ENCODE peak calls at places on chromosomes 16 and 17, in six cellular contexts. U is lower leg skin, F is GM10248, H is fibroblast of mammary gland, I is natural killer cell, E is cardiac fibroblast. V is an unnamed sample.

GRCh38 chr17:77610980-77611641 is 347.4 kb upstream of the TNRC6C start:
- DNase-seq in U (peak; percentile 76), F (no peak), H (peak; percentile 43), I (peak; percentile 0), E (no peak), V (no peak)

GRCh38 chr17:73595068-73595865 is 49.0 kb downstream of the SDK2 start:
- DNase-seq in U (no peak), F (peak; percentile 56), H (peak; percentile 21), I (no peak), E (no peak), V (peak; percentile 67)

GRCh38 chr16:82031116-82032084 is 3.7 kb upstream of the HSD17B2 start:
- DNase-seq in U (no peak), F (peak; percentile 43), H (peak; percentile 55), I (no peak), E (peak; percentile 68), V (no peak)

GRCh38 chr16:71476457-71476856 is 12.7 kb downstream of the ZNF19 start:
- DNase-seq in U (no peak), F (no peak), H (no peak), I (no peak), E (no peak), V (no peak)

GRCh38 chr17:68491864-68492263 is 20.4 kb upstream of the PRKAR1A start:
- DNase-seq in U (peak; percentile 87), F (no peak), H (peak; percentile 68), I (no peak), E (no peak), V (no peak)

GRCh38 chr16:68444058-68444657 is 4.2 kb downstream of the SMPD3 start:
- DNase-seq in U (no peak), F (no peak), H (peak; percentile 33), I (no peak), E (peak; percentile 40), V (peak; percentile 78)

GRCh38 chr16:80804061-80804450 is 342 bp downstream of the CDYL2 start:
- DNase-seq in U (no peak), F (no peak), H (peak; percentile 31), I (no peak), E (peak; percentile 80), V (peak; percentile 63)

GRCh38 chr17:74448774-74449173 is 16.9 kb downstream of the GPRC5C start:
- DNase-seq in U (no peak), F (no peak), H (no peak), I (no peak), E (no peak), V (no peak)

GRCh38 chr17:76368545-76368944 is 14.8 kb upstream of the PRPSAP1 start:
- DNase-seq in U (no peak), F (peak; percentile 51), H (peak; percentile 77), I (no peak), E (no peak), V (no peak)

GRCh38 chr16:62194828-62195227 is 158.6 kb upstream of the CDH8 start:
- DNase-seq in U (no peak), F (no peak), H (no peak), I (no peak), E (no peak), V (no peak)

GRCh38 chr17:44464037-44464436 is 39.2 kb downstream of the GPATCH8 start:
- DNase-seq in U (no peak), F (no peak), H (peak; percentile 13), I (no peak), E (peak; percentile 18), V (no peak)

GRCh38 chr17:47315451-47316266 is 8.1 kb upstream of the EFCAB13 start:
- DNase-seq in U (no peak), F (peak; percentile 67), H (peak; percentile 96), I (no peak), E (peak; percentile 89), V (no peak)

GRCh38 chr17:42698736-42699414 is 16.5 kb downstream of the CNTNAP1 start:
- DNase-seq in U (no peak), F (no peak), H (peak; percentile 92), I (no peak), E (peak; percentile 91), V (no peak)

GRCh38 chr17:18070861-18071340 is 16.8 kb upstream of the DRG2 start:
- DNase-seq in U (no peak), F (no peak), H (peak; percentile 47), I (no peak), E (peak; percentile 52), V (no peak)

GRCh38 chr16:81366316-81366932 is 51.7 kb downstream of the GAN start:
- DNase-seq in U (no peak), F (peak; percentile 59), H (peak; percentile 52), I (no peak), E (peak; percentile 71), V (no peak)

GRCh38 chr17:55219939-55220338 is 44.8 kb upstream of the HLF start:
- DNase-seq in U (no peak), F (no peak), H (peak; percentile 14), I (no peak), E (peak; percentile 39), V (no peak)

GRCh38 chr17:80892019-80892855 is 99.4 kb upstream of the CHMP6 start:
- DNase-seq in U (no peak), F (peak; percentile 90), H (peak; percentile 97), I (no peak), E (peak; percentile 98), V (no peak)

GRCh38 chr17:42787266-42787665 is 6.9 kb downstream of the WNK4 start:
- DNase-seq in U (no peak), F (no peak), H (no peak), I (no peak), E (no peak), V (no peak)

GRCh38 chr16:66107661-66108060 is 258.8 kb upstream of the CDH5 start:
- DNase-seq in U (no peak), F (no peak), H (peak; percentile 93), I (no peak), E (peak; percentile 85), V (no peak)

GRCh38 chr17:72422505-72423285 is 301.9 kb downstream of the SOX9 start:
- DNase-seq in U (peak; percentile 89), F (peak; percentile 64), H (peak; percentile 84), I (no peak), E (peak; percentile 76), V (no peak)

GRCh38 chr17:51461578-51462004 is 201.2 kb downstream of the UTP18 start:
- DNase-seq in U (no peak), F (peak; percentile 48), H (peak; percentile 54), I (no peak), E (peak; percentile 60), V (peak; percentile 52)

GRCh38 chr17:29138184-29138955 is 41.8 kb downstream of the MYO18A start:
- DNase-seq in U (no peak), F (peak; percentile 57), H (peak; percentile 57), I (no peak), E (no peak), V (no peak)

GRCh38 chr17:43360376-43360738 is 38.4 kb upstream of the ARL4D start:
- DNase-seq in U (no peak), F (peak; percentile 47), H (peak; percentile 97), I (peak; percentile 49), E (peak; percentile 82), V (no peak)

GRCh38 chr16:68902376-68903345 is 59.3 kb downstream of the TANGO6 start:
- DNase-seq in U (peak; percentile 53), F (peak; percentile 29), H (peak; percentile 58), I (no peak), E (peak; percentile 68), V (no peak)

GRCh38 chr16:49050607-49051006 is 231.0 kb downstream of the CBLN1 start:
- DNase-seq in U (no peak), F (no peak), H (peak; percentile 2), I (no peak), E (peak; percentile 39), V (no peak)

GRCh38 chr17:50270430-50271172 is 3.7 kb upstream of the TMEM92 start:
- DNase-seq in U (peak; percentile 91), F (no peak), H (peak; percentile 79), I (no peak), E (peak; percentile 84), V (no peak)

GRCh38 chr17:7003745-7004144 is 7.9 kb downstream of the ALOX12 start:
- DNase-seq in U (no peak), F (no peak), H (no peak), I (no peak), E (no peak), V (no peak)

GRCh38 chr16:64826374-64826773 is 295.5 kb downstream of the CDH11 start:
- DNase-seq in U (no peak), F (no peak), H (no peak), I (no peak), E (peak; percentile 8), V (no peak)

GRCh38 chr17:6421700-6422604 is 13.0 kb downstream of the AIPL1 start:
- DNase-seq in U (peak; percentile 95), F (peak; percentile 85), H (peak; percentile 75), I (peak; percentile 68), E (peak; percentile 78), V (peak; percentile 62)

GRCh38 chr16:74743668-74744299 is 30.8 kb downstream of the FA2H start:
- DNase-seq in U (peak; percentile 91), F (no peak), H (peak; percentile 65), I (no peak), E (peak; percentile 23), V (no peak)

GRCh38 chr17:42183741-42184711 is 1.2 kb downstream of the HCRT start:
- DNase-seq in U (peak; percentile 91), F (peak; percentile 95), H (peak; percentile 65), I (peak; percentile 82), E (peak; percentile 80), V (peak; percentile 76)

GRCh38 chr17:2253362-2253761 is 50.2 kb downstream of the SMG6 start:
- DNase-seq in U (no peak), F (no peak), H (no peak), I (no peak), E (no peak), V (no peak)
- TF ChIP-seq CTCF in U (no peak), F (no peak), H (no peak), I (no peak), E (no peak), V (no peak)

DNA sequence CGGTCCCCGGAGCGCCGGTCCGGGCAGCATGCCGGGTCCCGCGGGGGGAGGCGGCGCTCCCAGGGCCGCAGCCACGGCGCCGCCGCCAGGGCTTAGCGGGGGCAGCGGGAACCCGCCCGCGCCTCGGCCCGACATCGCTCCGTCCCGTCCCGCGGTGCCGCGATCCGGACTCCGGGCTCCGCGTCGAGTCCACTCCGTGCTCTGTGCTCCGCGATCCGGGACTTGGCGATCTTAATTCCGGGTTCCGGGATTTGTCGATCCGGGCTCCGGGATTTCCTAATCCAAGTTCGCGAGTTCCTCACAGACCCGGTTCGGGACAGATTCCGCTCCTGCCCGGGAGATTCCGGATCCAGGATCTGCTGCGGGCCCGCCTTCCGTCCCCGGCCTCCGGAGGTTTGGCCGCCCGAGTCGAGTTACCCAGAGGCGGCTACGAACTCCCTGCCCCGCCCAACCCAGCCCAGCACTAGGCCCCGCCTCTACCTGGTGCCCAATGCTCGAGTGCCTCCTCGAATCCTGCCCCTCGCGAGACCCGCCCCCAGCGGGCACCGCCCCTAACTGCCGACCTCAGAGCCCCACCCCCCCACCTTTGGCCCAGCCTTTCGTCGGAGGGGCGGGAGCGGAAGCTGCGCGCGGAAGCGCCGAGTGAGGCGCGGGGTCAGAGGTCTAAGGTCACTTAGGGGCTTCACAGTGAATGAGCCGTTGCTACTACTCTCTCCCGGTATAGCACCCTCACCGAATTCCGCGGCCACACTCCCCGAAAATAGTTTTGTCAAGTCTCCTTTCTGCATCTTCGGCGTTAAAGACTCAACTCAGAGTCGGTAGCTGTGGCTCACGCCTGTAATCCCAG is at the start of gene SMARCD2:
- DNase-seq in U (peak; percentile 100), F (peak; percentile 98), H (peak; percentile 99), I (peak; percentile 96), E (peak; percentile 100), V (peak; percentile 87)
- TF ChIP-seq CTCF in U (no peak), F (no peak), H (no peak), I (no peak), E (no peak), V (no peak)

GRCh38 chr16:50368410-50369132 is at the start of gene BRD7:
- DNase-seq in U (no peak), F (peak; percentile 93), H (peak; percentile 25), I (peak; percentile 75), E (peak; percentile 68), V (peak; percentile 82)
- TF ChIP-seq CTCF in U (no peak), F (peak; percentile 69), H (no peak), I (no peak), E (peak; percentile 22), V (no peak)

GRCh38 chr17:69928586-69928985 is 146.4 kb upstream of the KCNJ16 start:
- DNase-seq in U (no peak), F (no peak), H (no peak), I (no peak), E (no peak), V (no peak)
- TF ChIP-seq CTCF in U (no peak), F (no peak), H (no peak), I (no peak), E (no peak), V (no peak)